ENCODE peak calls at places on chromosomes 13 and 19, in seven cellular contexts. K is left ventricle myocardium superior, F is NCI-H1092, J is BE2C, V is nucleus accumbens, W is AG08395, T is activated gamma-delta T cell treated with Interleukin-2 at 50 U/mL for 16 hours. B is an unnamed sample.

GRCh38 chr19:862529-863304 is 3.3 kb downstream of the CFD start:
- DNase-seq in K (peak), W (peak), J (peak), T (peak), V (no peak), F (no peak), B (peak)

GRCh38 chr19:58562126-58563033 is 4.0 kb upstream of the UBE2M start:
- DNase-seq in V (no peak), K (peak), T (no peak), W (no peak), J (peak), F (no peak), B (no peak)

GRCh38 chr19:3034845-3035541 is 5.9 kb upstream of the TLE2 start:
- DNase-seq in T (no peak), W (peak), F (no peak), K (no peak), J (peak), V (no peak), B (no peak)

GRCh38 chr13:77596777-77597176 is 61.3 kb downstream of the SCEL start:
- DNase-seq in V (no peak), J (no peak), F (no peak), K (no peak), T (no peak), W (no peak), B (no peak)

GRCh38 chr19:52336117-52336811 is at the start of gene ZNF610:
- DNase-seq in T (peak), W (peak), F (peak), K (peak), V (peak), J (peak), B (peak)

GRCh38 chr19:9407827-9408226 is 27.5 kb downstream of the ZNF266 start:
- DNase-seq in K (no peak), F (no peak), V (no peak), W (no peak), T (no peak), J (no peak), B (no peak)

GRCh38 chr19:54448037-54448773 is 794 bp upstream of the LENG8 start:
- DNase-seq in W (peak), V (peak), J (peak), T (no peak), F (no peak), K (peak), B (no peak)

GRCh38 chr19:7916137-7916907 is 1.7 kb downstream of the TGFBR3L start:
- DNase-seq in V (no peak), W (peak), T (peak), K (peak), F (no peak), J (no peak), B (no peak)

GRCh38 chr19:40747536-40747935 is 2.7 kb downstream of the ACTMAP start:
- DNase-seq in J (no peak), K (no peak), W (no peak), T (no peak), F (no peak), V (no peak), B (no peak)

GRCh38 chr19:40331052-40331451 is 17.1 kb downstream of the C19orf47 start:
- DNase-seq in J (no peak), T (no peak), K (no peak), V (no peak), W (no peak), F (no peak), B (no peak)

GRCh38 chr13:107348471-107348870 is 780.5 kb upstream of the ARGLU1 start:
- DNase-seq in F (no peak), W (no peak), J (no peak), T (no peak), V (no peak), K (no peak), B (no peak)